ENCODE peak calls at places on chromosomes 6 and 20, in five cellular contexts. One of them, this sample, is unnamed.

GRCh38 chr6:139778688-139779087 is 404.2 kb upstream of the CITED2 start:
- DNase-seq in HL-60: no peak
- DNase-seq in uterus: no peak
- DNase-seq in astrocyte: peak
- DNase-seq in psoas muscle: no peak
- DNase-seq in this sample: peak

GRCh38 chr20:38835792-38836191 is 30.3 kb downstream of the PPP1R16B start:
- DNase-seq in HL-60: no peak
- DNase-seq in uterus: no peak
- DNase-seq in astrocyte: no peak
- DNase-seq in psoas muscle: no peak
- DNase-seq in this sample: no peak

GRCh38 chr20:59818911-59819310 is 114.5 kb downstream of the SYCP2 start:
- DNase-seq in HL-60: no peak
- DNase-seq in uterus: no peak
- DNase-seq in astrocyte: no peak
- DNase-seq in psoas muscle: no peak
- DNase-seq in this sample: no peak

GRCh38 chr6:2197984-2198383 is 47.4 kb downstream of the GMDS start:
- DNase-seq in HL-60: no peak
- DNase-seq in uterus: no peak
- DNase-seq in astrocyte: no peak
- DNase-seq in psoas muscle: no peak
- DNase-seq in this sample: no peak

GRCh38 chr6:163711615-163712568 is 297.4 kb downstream of the QKI start:
- DNase-seq in HL-60: peak
- DNase-seq in uterus: peak
- DNase-seq in astrocyte: no peak
- DNase-seq in psoas muscle: peak
- DNase-seq in this sample: no peak

GRCh38 chr20:17665756-17666155 is 16.3 kb downstream of the RRBP1 start:
- DNase-seq in HL-60: no peak
- DNase-seq in uterus: no peak
- DNase-seq in astrocyte: no peak
- DNase-seq in psoas muscle: no peak
- DNase-seq in this sample: no peak

GRCh38 chr6:117776441-117776840 is 101.2 kb downstream of the NUS1 start:
- DNase-seq in HL-60: no peak
- DNase-seq in uterus: no peak
- DNase-seq in astrocyte: peak
- DNase-seq in psoas muscle: no peak
- DNase-seq in this sample: no peak

GRCh38 chr6:167576798-167577528 is 249.7 kb upstream of the AFDN start:
- DNase-seq in HL-60: no peak
- DNase-seq in uterus: no peak
- DNase-seq in astrocyte: no peak
- DNase-seq in psoas muscle: no peak
- DNase-seq in this sample: no peak

GRCh38 chr6:144657691-144658090 is 372.6 kb downstream of the UTRN start:
- DNase-seq in HL-60: no peak
- DNase-seq in uterus: no peak
- DNase-seq in astrocyte: no peak
- DNase-seq in psoas muscle: no peak
- DNase-seq in this sample: no peak

GRCh38 chr20:35237486-35237885 is 11.0 kb downstream of the MMP24 start:
- DNase-seq in HL-60: no peak
- DNase-seq in uterus: no peak
- DNase-seq in astrocyte: no peak
- DNase-seq in psoas muscle: no peak
- DNase-seq in this sample: peak

GRCh38 chr6:87908978-87909802 is 138.5 kb upstream of the SPACA1 start:
- DNase-seq in HL-60: no peak
- DNase-seq in uterus: no peak
- DNase-seq in astrocyte: peak
- DNase-seq in psoas muscle: no peak
- DNase-seq in this sample: no peak

GRCh38 chr6:157294654-157295053 is 28.7 kb downstream of the TMEM242 start:
- DNase-seq in HL-60: no peak
- DNase-seq in uterus: no peak
- DNase-seq in astrocyte: no peak
- DNase-seq in psoas muscle: no peak
- DNase-seq in this sample: no peak

GRCh38 chr20:52484438-52484837 is 292.9 kb upstream of the ZFP64 start:
- DNase-seq in HL-60: no peak
- DNase-seq in uterus: no peak
- DNase-seq in astrocyte: peak
- DNase-seq in psoas muscle: no peak
- DNase-seq in this sample: peak

GRCh38 chr6:13695217-13695616 is 16.4 kb downstream of the RANBP9 start:
- DNase-seq in HL-60: no peak
- DNase-seq in uterus: no peak
- DNase-seq in astrocyte: peak
- DNase-seq in psoas muscle: no peak
- DNase-seq in this sample: no peak

GRCh38 chr20:6704132-6704861 is 63.2 kb upstream of the BMP2 start:
- DNase-seq in HL-60: no peak
- DNase-seq in uterus: no peak
- DNase-seq in astrocyte: peak
- DNase-seq in psoas muscle: no peak
- DNase-seq in this sample: peak

GRCh38 chr20:10711903-10712373 is 38.1 kb upstream of the JAG1 start:
- DNase-seq in HL-60: no peak
- DNase-seq in uterus: no peak
- DNase-seq in astrocyte: no peak
- DNase-seq in psoas muscle: no peak
- DNase-seq in this sample: no peak

GRCh38 chr6:170229851-170230519 is 60.9 kb downstream of the DLL1 start:
- DNase-seq in HL-60: no peak
- DNase-seq in uterus: no peak
- DNase-seq in astrocyte: no peak
- DNase-seq in psoas muscle: no peak
- DNase-seq in this sample: no peak

GRCh38 chr20:22717466-22717865 is 133.1 kb upstream of the FOXA2 start:
- DNase-seq in HL-60: no peak
- DNase-seq in uterus: no peak
- DNase-seq in astrocyte: no peak
- DNase-seq in psoas muscle: no peak
- DNase-seq in this sample: no peak

GRCh38 chr20:52083627-52084232 is 107.8 kb downstream of the ZFP64 start:
- DNase-seq in HL-60: peak
- DNase-seq in uterus: peak
- DNase-seq in astrocyte: peak
- DNase-seq in psoas muscle: no peak
- DNase-seq in this sample: peak

GRCh38 chr6:3061501-3061941 is 6.8 kb upstream of the RIPK1 start:
- DNase-seq in HL-60: no peak
- DNase-seq in uterus: no peak
- DNase-seq in astrocyte: peak
- DNase-seq in psoas muscle: no peak
- DNase-seq in this sample: peak

GRCh38 chr20:49658508-49658907 is 55.2 kb downstream of the B4GALT5 start:
- DNase-seq in HL-60: no peak
- DNase-seq in uterus: no peak
- DNase-seq in astrocyte: no peak
- DNase-seq in psoas muscle: no peak
- DNase-seq in this sample: no peak

GRCh38 chr6:79384845-79385244 is 150.4 kb upstream of the HMGN3 start:
- DNase-seq in HL-60: no peak
- DNase-seq in uterus: no peak
- DNase-seq in astrocyte: peak
- DNase-seq in psoas muscle: no peak
- DNase-seq in this sample: no peak

GRCh38 chr6:127980996-127981395 is 80.1 kb upstream of the THEMIS start:
- DNase-seq in HL-60: no peak
- DNase-seq in uterus: no peak
- DNase-seq in astrocyte: no peak
- DNase-seq in psoas muscle: no peak
- DNase-seq in this sample: no peak

GRCh38 chr6:106574729-106575458 is 54.4 kb downstream of the RTN4IP1 start:
- DNase-seq in HL-60: no peak
- DNase-seq in uterus: no peak
- DNase-seq in astrocyte: peak
- DNase-seq in psoas muscle: peak
- DNase-seq in this sample: peak

GRCh38 chr6:135686784-135687301 is 164.7 kb upstream of the PDE7B start:
- DNase-seq in HL-60: peak
- DNase-seq in uterus: no peak
- DNase-seq in astrocyte: no peak
- DNase-seq in psoas muscle: no peak
- DNase-seq in this sample: no peak

GRCh38 chr6:129969064-129969463 is 49.3 kb upstream of the L3MBTL3 start:
- DNase-seq in HL-60: no peak
- DNase-seq in uterus: no peak
- DNase-seq in astrocyte: no peak
- DNase-seq in psoas muscle: no peak
- DNase-seq in this sample: no peak

GRCh38 chr6:113211185-113211584 is 646.0 kb upstream of the MARCKS start:
- DNase-seq in HL-60: no peak
- DNase-seq in uterus: no peak
- DNase-seq in astrocyte: no peak
- DNase-seq in psoas muscle: no peak
- DNase-seq in this sample: no peak

GRCh38 chr6:7770601-7771000 is 44.7 kb downstream of the BMP6 start:
- DNase-seq in HL-60: no peak
- DNase-seq in uterus: no peak
- DNase-seq in astrocyte: no peak
- DNase-seq in psoas muscle: no peak
- DNase-seq in this sample: no peak

GRCh38 chr20:38856570-38856969 is 51.1 kb downstream of the PPP1R16B start:
- DNase-seq in HL-60: no peak
- DNase-seq in uterus: no peak
- DNase-seq in astrocyte: no peak
- DNase-seq in psoas muscle: no peak
- DNase-seq in this sample: no peak

GRCh38 chr6:14456941-14457340 is 339.4 kb downstream of the CD83 start:
- DNase-seq in HL-60: no peak
- DNase-seq in uterus: no peak
- DNase-seq in astrocyte: no peak
- DNase-seq in psoas muscle: no peak
- DNase-seq in this sample: no peak

GRCh38 chr6:45737331-45738056 is 278.2 kb downstream of the CLIC5 start:
- DNase-seq in HL-60: no peak
- DNase-seq in uterus: no peak
- DNase-seq in astrocyte: no peak
- DNase-seq in psoas muscle: no peak
- DNase-seq in this sample: no peak

GRCh38 chr20:49595346-49595745 is 27.4 kb upstream of the PTGIS start:
- DNase-seq in HL-60: no peak
- DNase-seq in uterus: no peak
- DNase-seq in astrocyte: no peak
- DNase-seq in psoas muscle: no peak
- DNase-seq in this sample: no peak

GRCh38 chr6:118660218-118660569 is 8.8 kb upstream of the CEP85L start:
- DNase-seq in HL-60: no peak
- DNase-seq in uterus: peak
- DNase-seq in astrocyte: no peak
- DNase-seq in psoas muscle: no peak
- DNase-seq in this sample: no peak

GRCh38 chr6:84551797-84552196 is 212.6 kb downstream of the TBX18 start:
- DNase-seq in HL-60: no peak
- DNase-seq in uterus: no peak
- DNase-seq in astrocyte: no peak
- DNase-seq in psoas muscle: no peak
- DNase-seq in this sample: no peak

GRCh38 chr20:62778601-62779416 is 17.5 kb upstream of the MRGBP start:
- DNase-seq in HL-60: no peak
- DNase-seq in uterus: no peak
- DNase-seq in astrocyte: no peak
- DNase-seq in psoas muscle: no peak
- DNase-seq in this sample: no peak
- TF ChIP-seq CTCF in HL-60: no peak
- TF ChIP-seq CTCF in uterus: no peak
- TF ChIP-seq CTCF in astrocyte: no peak
- TF ChIP-seq CTCF in psoas muscle: no peak
- TF ChIP-seq CTCF in this sample: no peak

GRCh38 chr6:44298055-44298803 is 14.9 kb downstream of the AARS2 start:
- DNase-seq in HL-60: no peak
- DNase-seq in uterus: no peak
- DNase-seq in astrocyte: no peak
- DNase-seq in psoas muscle: no peak
- DNase-seq in this sample: no peak
- TF ChIP-seq CTCF in HL-60: no peak
- TF ChIP-seq CTCF in uterus: no peak
- TF ChIP-seq CTCF in astrocyte: no peak
- TF ChIP-seq CTCF in psoas muscle: no peak
- TF ChIP-seq CTCF in this sample: no peak

DNA sequence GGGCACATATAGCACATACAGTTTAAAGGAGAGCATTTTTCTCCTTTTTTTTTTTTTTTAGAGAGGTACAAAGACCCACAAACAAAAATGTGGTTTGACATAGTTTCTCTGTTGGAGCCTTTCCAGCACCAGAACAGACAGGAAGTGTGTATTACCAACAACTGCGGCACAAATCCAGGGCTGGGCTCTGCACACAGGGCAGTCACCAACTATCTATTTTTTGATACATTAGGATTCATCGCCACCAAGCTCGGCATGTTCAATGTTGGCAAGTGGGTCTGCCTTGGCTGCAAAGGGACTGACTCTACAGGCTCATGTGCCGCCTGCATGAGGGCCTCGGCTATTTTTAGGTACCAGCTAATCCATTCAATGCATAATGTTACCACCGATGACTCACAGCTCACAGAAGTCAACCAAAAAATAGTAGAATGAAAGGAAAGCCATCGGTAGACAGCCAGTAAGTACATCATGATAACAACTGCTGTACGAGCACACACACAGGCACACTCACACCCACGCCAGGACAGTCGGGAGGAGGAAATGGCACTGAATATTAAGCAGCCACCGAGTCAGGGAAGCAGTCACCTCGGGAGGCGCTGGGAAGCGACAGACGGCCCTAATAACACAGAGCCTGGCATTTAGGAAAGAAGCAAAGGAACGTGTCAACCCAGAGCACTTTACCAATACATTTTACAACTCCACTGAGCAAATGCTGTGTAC is 81.6 kb downstream of the GMPR start:
- DNase-seq in HL-60: peak
- DNase-seq in uterus: peak
- DNase-seq in astrocyte: peak
- DNase-seq in psoas muscle: peak
- DNase-seq in this sample: peak
- TF ChIP-seq CTCF in HL-60: no peak
- TF ChIP-seq CTCF in uterus: no peak
- TF ChIP-seq CTCF in astrocyte: no peak
- TF ChIP-seq CTCF in psoas muscle: no peak
- TF ChIP-seq CTCF in this sample: no peak

GRCh38 chr20:47173596-47174216 is 182.8 kb downstream of the ZMYND8 start:
- DNase-seq in HL-60: no peak
- DNase-seq in uterus: no peak
- DNase-seq in astrocyte: no peak
- DNase-seq in psoas muscle: no peak
- DNase-seq in this sample: no peak
- TF ChIP-seq CTCF in HL-60: no peak
- TF ChIP-seq CTCF in uterus: no peak
- TF ChIP-seq CTCF in astrocyte: no peak
- TF ChIP-seq CTCF in psoas muscle: no peak
- TF ChIP-seq CTCF in this sample: peak

GRCh38 chr6:32169211-32169610 is 4.8 kb downstream of the EGFL8 start:
- DNase-seq in HL-60: no peak
- DNase-seq in uterus: no peak
- DNase-seq in astrocyte: no peak
- DNase-seq in psoas muscle: no peak
- DNase-seq in this sample: no peak
- TF ChIP-seq CTCF in HL-60: no peak
- TF ChIP-seq CTCF in uterus: no peak
- TF ChIP-seq CTCF in astrocyte: no peak
- TF ChIP-seq CTCF in psoas muscle: no peak
- TF ChIP-seq CTCF in this sample: no peak

This sample was measured in HFFc6.